ENCODE peak calls at places on chromosomes 5 and 9, in four cellular contexts. J, H, U and P are unnamed samples.

GRCh38 chr5:141363952-141364660 is at the start of gene PCDHGA5:
- DNase-seq in U (no peak), J (peak), H (no peak), P (no peak)

GRCh38 chr5:134226441-134227192 is 744 bp upstream of the PPP2CA start:
- DNase-seq in J (peak), H (no peak), U (no peak), P (peak)

GRCh38 chr5:55918097-55919035 is 67.2 kb downstream of the IL31RA start:
- DNase-seq in J (no peak), H (no peak), U (no peak), P (no peak)

GRCh38 chr5:179825655-179826182 is 5.0 kb downstream of the SQSTM1 start:
- DNase-seq in J (peak), H (no peak), U (peak), P (peak)

GRCh38 chr9:125486576-125486975 is 220.4 kb downstream of the MAPKAP1 start:
- DNase-seq in H (no peak), J (no peak), U (no peak), P (no peak)

GRCh38 chr5:115838885-115839518 is 2.4 kb downstream of the ATG12 start:
- DNase-seq in J (peak), U (peak), H (no peak), P (peak)

GRCh38 chr5:81787843-81788242 is 36.9 kb upstream of the SSBP2 start:
- DNase-seq in U (no peak), J (peak), H (no peak), P (no peak)

GRCh38 chr9:1273859-1274258 is 223.7 kb downstream of the DMRT2 start:
- DNase-seq in U (no peak), J (no peak), H (no peak), P (no peak)

GRCh38 chr5:172443441-172444109 is 10.8 kb downstream of the SH3PXD2B start:
- DNase-seq in H (no peak), J (peak), U (peak), P (no peak)

GRCh38 chr5:2708132-2708531 is 43.3 kb downstream of the IRX2 start:
- DNase-seq in H (no peak), U (no peak), J (no peak), P (no peak)

GRCh38 chr5:96175090-96175489 is 213.4 kb upstream of the ELL2 start:
- DNase-seq in H (peak), U (peak), J (peak), P (no peak)

GRCh38 chr9:84975926-84976325 is 306.4 kb downstream of the NTRK2 start:
- DNase-seq in J (no peak), H (no peak), U (no peak), P (no peak)

GRCh38 chr5:153159611-153160010 is 330.9 kb upstream of the GRIA1 start:
- DNase-seq in H (no peak), J (no peak), U (no peak), P (no peak)

GRCh38 chr5:157915638-157916037 is 56.7 kb upstream of the CLINT1 start:
- DNase-seq in H (no peak), J (peak), U (peak), P (peak)

GRCh38 chr5:77239126-77239741 is 28.8 kb downstream of the PDE8B start:
- DNase-seq in J (peak), H (no peak), U (peak), P (peak)

GRCh38 chr5:109571785-109572184 is 117.9 kb upstream of the MAN2A1 start:
- DNase-seq in H (no peak), U (no peak), J (no peak), P (no peak)

GRCh38 chr9:134252084-134252830 is 74.0 kb upstream of the RXRA start:
- DNase-seq in J (no peak), U (no peak), H (no peak), P (no peak)

GRCh38 chr9:134557331-134557730 is 84.3 kb upstream of the COL5A1 start:
- DNase-seq in J (no peak), U (no peak), H (no peak), P (no peak)

GRCh38 chr9:93635186-93636107 is 59.1 kb downstream of the PHF2 start:
- DNase-seq in U (no peak), H (no peak), J (no peak), P (no peak)

GRCh38 chr5:1158647-1159340 is 42.6 kb upstream of the SLC6A19 start:
- DNase-seq in J (no peak), U (no peak), H (no peak), P (no peak)

GRCh38 chr5:14871084-14871572 is 450 bp downstream of the ANKH start:
- DNase-seq in U (no peak), H (no peak), J (peak), P (no peak)

GRCh38 chr9:21028476-21028875 is 3.0 kb downstream of the HACD4 start:
- DNase-seq in U (no peak), J (no peak), H (no peak), P (no peak)

GRCh38 chr5:107781451-107781850 is 110.7 kb upstream of the EFNA5 start:
- DNase-seq in U (no peak), J (no peak), H (no peak), P (no peak)

GRCh38 chr9:108859459-108860114 is 2.5 kb upstream of the ACTL7A start:
- DNase-seq in H (peak), U (no peak), J (no peak), P (no peak)

GRCh38 chr9:125760537-125760936 is 13.4 kb downstream of the PBX3 start:
- DNase-seq in U (no peak), J (no peak), H (no peak), P (no peak)

GRCh38 chr5:154236459-154237375 is 46.2 kb downstream of the GALNT10 start:
- DNase-seq in U (no peak), H (no peak), J (no peak), P (no peak)

DNA sequence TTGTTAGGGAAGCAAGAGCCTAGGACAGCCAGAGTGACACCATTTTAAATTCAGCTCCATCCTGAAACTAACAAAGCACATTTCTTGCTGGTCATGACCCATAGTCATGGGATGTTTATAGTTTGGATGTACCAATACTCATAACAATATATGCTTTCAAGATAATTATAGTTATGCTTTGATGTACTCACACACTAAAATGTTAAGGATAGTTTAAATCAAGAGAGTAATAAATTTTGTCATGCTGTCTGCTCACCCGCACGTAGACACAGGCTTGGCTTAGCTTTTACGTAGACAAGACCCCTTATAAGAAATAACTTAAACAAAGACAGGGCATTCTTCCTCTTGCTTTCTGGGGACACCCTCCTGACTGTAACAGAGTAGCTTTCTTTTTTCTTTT is 8.9 kb upstream of the STXBP1 start:
- DNase-seq in H (no peak), J (no peak), U (no peak), P (no peak)
- TF ChIP-seq PBX3 in H (no peak), J (no peak), U (no peak), P (no peak)

GRCh38 chr5:176166427-176166826 is 71.8 kb upstream of the SIMC1 start:
- DNase-seq in H (no peak), U (no peak), J (no peak), P (no peak)
- TF ChIP-seq PBX3 in H (no peak), U (no peak), J (no peak), P (no peak)

GRCh38 chr9:87713278-87713989 is 12.5 kb upstream of the CTSL start:
- DNase-seq in U (no peak), H (no peak), J (peak), P (peak)
- TF ChIP-seq PBX3 in U (no peak), H (no peak), J (no peak), P (no peak)

GRCh38 chr5:16596541-16596940 is 20.3 kb downstream of the RETREG1 start:
- DNase-seq in J (no peak), H (no peak), U (no peak), P (no peak)
- TF ChIP-seq PBX3 in J (no peak), H (no peak), U (no peak), P (no peak)

GRCh38 chr9:86176468-86176867 is 77.1 kb upstream of the GOLM1 start:
- DNase-seq in H (no peak), J (no peak), U (peak), P (no peak)

GRCh38 chr9:86181379-86182315 is 77.8 kb downstream of the C9orf153 start:
- DNase-seq in J (no peak), H (no peak), U (no peak), P (no peak)

GRCh38 chr9:86175223-86175622 is 75.9 kb upstream of the GOLM1 start:
- DNase-seq in J (no peak), U (no peak), H (no peak), P (no peak)

GRCh38 chr9:86175743-86176456 is 76.5 kb upstream of the GOLM1 start:
- DNase-seq in J (no peak), H (no peak), U (peak), P (no peak)
- TF ChIP-seq PBX3 in J (no peak), H (no peak), U (no peak), P (no peak)

GRCh38 chr9:71254592-71255277 is 133.3 kb upstream of the TRPM3 start:
- DNase-seq in J (no peak), U (no peak), H (no peak), P (peak)
- TF ChIP-seq PBX3 in J (no peak), U (no peak), H (no peak), P (no peak)